ENCODE peak calls at places on chromosomes 12 and 14, in ten cellular contexts. U is right cardiac atrium; E is PC-9; K is spleen; N is RWPE1; B is pancreas; Y is psoas muscle; L is stomach; C is effector memory CD4-positive, alpha-beta T cell; J is heart right ventricle. W is an unnamed sample.
A peak's percentile ranks its signal among the peaks of the same experiment; 100 is the strongest.

GRCh38 chr14:83463500-83464098 is 1929.9 kb upstream of the SEL1L start:
- DNase-seq in U (peak; percentile 10), E (no peak), K (no peak), N (peak; percentile 9), B (peak; percentile 53), Y (no peak), L (peak; percentile 29), C (no peak), J (peak; percentile 37), W (peak; percentile 64)

GRCh38 chr12:73598626-73599025 is 939.0 kb upstream of the ATXN7L3B start:
- DNase-seq in U (no peak), E (peak; percentile 57), K (no peak), N (no peak), B (no peak), Y (no peak), L (no peak), C (no peak), J (no peak), W (peak; percentile 24)

GRCh38 chr14:104968153-104968527 is 10.0 kb downstream of the AHNAK2 start:
- DNase-seq in U (peak; percentile 88), E (no peak), K (peak; percentile 74), N (peak; percentile 68), B (peak; percentile 29), Y (peak; percentile 83), L (peak; percentile 45), C (no peak), J (peak; percentile 82), W (peak; percentile 64)

GRCh38 chr14:33932526-33933292 is 18.2 kb downstream of the EGLN3 start:
- DNase-seq in U (peak; percentile 38), E (no peak), K (no peak), N (no peak), B (no peak), Y (no peak), L (no peak), C (no peak), J (peak; percentile 23), W (peak; percentile 39)

GRCh38 chr14:43438056-43438455 is 1069.0 kb downstream of the FSCB start:
- DNase-seq in U (no peak), E (no peak), K (no peak), N (no peak), B (no peak), Y (no peak), L (no peak), C (no peak), J (no peak), W (no peak)

GRCh38 chr12:48336066-48336465 is 14.7 kb downstream of the ZNF641 start:
- DNase-seq in U (no peak), E (no peak), K (no peak), N (no peak), B (no peak), Y (no peak), L (no peak), C (no peak), J (no peak), W (no peak)

GRCh38 chr12:98543701-98544100 is 28.3 kb downstream of the TMPO start:
- DNase-seq in U (no peak), E (no peak), K (no peak), N (no peak), B (no peak), Y (no peak), L (no peak), C (no peak), J (no peak), W (no peak)

GRCh38 chr12:131986847-131987398 is 37.2 kb downstream of the EP400 start:
- DNase-seq in U (no peak), E (no peak), K (no peak), N (no peak), B (no peak), Y (no peak), L (no peak), C (no peak), J (no peak), W (no peak)

GRCh38 chr12:52506858-52507715 is 13.1 kb downstream of the KRT5 start:
- DNase-seq in U (no peak), E (peak; percentile 36), K (no peak), N (no peak), B (no peak), Y (no peak), L (no peak), C (no peak), J (no peak), W (peak; percentile 66)

GRCh38 chr14:21056520-21057163 is 980 bp upstream of the RNASE8 start:
- DNase-seq in U (no peak), E (no peak), K (no peak), N (no peak), B (no peak), Y (no peak), L (no peak), C (no peak), J (no peak), W (no peak)

GRCh38 chr14:102727336-102728095 is 49.7 kb upstream of the TRAF3 start:
- DNase-seq in U (no peak), E (no peak), K (no peak), N (no peak), B (no peak), Y (no peak), L (no peak), C (no peak), J (no peak), W (no peak)

GRCh38 chr12:131323879-131324278 is 370.2 kb downstream of the ADGRD1 start:
- DNase-seq in U (no peak), E (no peak), K (no peak), N (no peak), B (no peak), Y (no peak), L (no peak), C (no peak), J (no peak), W (no peak)

GRCh38 chr12:121468451-121468850 is 68.5 kb downstream of the RNF34 start:
- DNase-seq in U (no peak), E (no peak), K (no peak), N (no peak), B (no peak), Y (no peak), L (no peak), C (no peak), J (no peak), W (no peak)

GRCh38 chr14:82422186-82422585 is 888.5 kb upstream of the SEL1L start:
- DNase-seq in U (no peak), E (no peak), K (no peak), N (no peak), B (no peak), Y (no peak), L (no peak), C (no peak), J (no peak), W (no peak)

DNA sequence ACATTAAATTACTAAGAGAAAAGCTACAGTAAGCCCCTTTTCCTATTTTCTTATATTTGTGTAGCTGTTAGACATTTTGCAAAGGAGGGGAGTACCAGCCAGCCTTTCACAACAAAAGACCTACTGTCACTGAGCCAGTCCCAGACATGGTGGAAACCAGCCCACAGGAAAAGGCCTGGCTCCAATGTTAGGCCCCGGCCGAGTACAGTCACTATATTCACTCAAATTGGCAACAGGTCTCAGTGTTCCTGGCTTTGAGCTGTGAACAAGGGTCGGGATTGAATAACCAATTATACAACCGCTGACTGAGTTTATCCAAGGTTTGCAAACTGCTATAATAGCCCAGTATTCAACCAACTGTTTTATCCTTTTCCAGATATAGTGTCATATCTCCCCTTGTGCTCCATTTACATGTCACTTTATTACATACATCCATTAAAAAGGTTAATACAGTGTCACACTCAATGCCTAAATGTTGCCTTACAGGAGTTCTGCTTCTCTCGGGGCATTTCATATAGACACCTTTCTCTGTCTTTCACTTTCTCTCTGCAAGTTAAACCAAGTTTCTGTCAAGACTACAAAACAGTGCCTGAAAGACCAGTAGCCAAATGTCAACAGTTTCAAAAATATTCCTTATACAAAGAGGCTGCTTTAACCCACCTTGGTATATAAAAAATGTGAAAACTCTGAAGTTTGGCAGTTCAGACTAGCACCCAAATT is 178.1 kb downstream of the SOX5 start:
- DNase-seq in U (peak; percentile 75), E (no peak), K (no peak), N (no peak), B (no peak), Y (peak; percentile 63), L (no peak), C (no peak), J (peak; percentile 48), W (peak; percentile 21)
- H3K27ac ChIP-seq in U (no peak overlapping the region), E (no peak overlapping the region), K (no peak overlapping the region), N (no peak overlapping the region), B (no peak overlapping the region), Y (no peak overlapping the region), L (no peak overlapping the region), C (no peak overlapping the region), J (no peak overlapping the region), W (no peak overlapping the region)

GRCh38 chr14:94376976-94377865 is 11.2 kb downstream of the SERPINA1 start:
- DNase-seq in U (no peak), E (no peak), K (no peak), N (no peak), B (no peak), Y (no peak), L (no peak), C (no peak), J (no peak), W (no peak)

GRCh38 chr14:94379291-94380224 is 8.8 kb downstream of the SERPINA1 start:
- DNase-seq in U (no peak), E (no peak), K (no peak), N (no peak), B (no peak), Y (no peak), L (no peak), C (no peak), J (no peak), W (no peak)

GRCh38 chr14:94376108-94376975 is 12.1 kb downstream of the SERPINA1 start:
- DNase-seq in U (no peak), E (no peak), K (no peak), N (no peak), B (no peak), Y (no peak), L (no peak), C (no peak), J (no peak), W (no peak)

GRCh38 chr14:94378527-94379290 is 9.7 kb downstream of the SERPINA1 start:
- DNase-seq in U (no peak), E (no peak), K (no peak), N (no peak), B (no peak), Y (no peak), L (no peak), C (no peak), J (no peak), W (no peak)

GRCh38 chr14:94377866-94378470 is 10.4 kb downstream of the SERPINA1 start:
- DNase-seq in U (no peak), E (no peak), K (no peak), N (no peak), B (no peak), Y (no peak), L (no peak), C (no peak), J (no peak), W (no peak)
- H3K27ac ChIP-seq in U (no peak overlapping the region), E (no peak overlapping the region), K (no peak overlapping the region), N (no peak overlapping the region), B (no peak overlapping the region), Y (no peak overlapping the region), L (no peak overlapping the region), C (no peak overlapping the region), J (no peak overlapping the region), W (no peak overlapping the region)

GRCh38 chr12:34342048-34342447 is 319.8 kb downstream of the ALG10 start:
- DNase-seq in U (no peak), E (no peak), K (no peak), N (no peak), B (no peak), Y (no peak), L (no peak), C (no peak), J (no peak), W (no peak)
- H3K27ac ChIP-seq in U (no peak overlapping the region), E (no peak overlapping the region), K (no peak overlapping the region), N (no peak overlapping the region), B (no peak overlapping the region), Y (no peak overlapping the region), L (no peak overlapping the region), C (no peak overlapping the region), J (no peak overlapping the region), W (no peak overlapping the region)

GRCh38 chr14:54929556-54929955 is 26.9 kb upstream of the GCH1 start:
- DNase-seq in U (no peak), E (no peak), K (no peak), N (no peak), B (no peak), Y (no peak), L (no peak), C (no peak), J (no peak), W (no peak)
- H3K27ac ChIP-seq in U (no peak overlapping the region), E (no peak overlapping the region), K (no peak overlapping the region), N (no peak overlapping the region), B (no peak overlapping the region), Y (no peak overlapping the region), L (no peak overlapping the region), C (no peak overlapping the region), J (no peak overlapping the region), W (no peak overlapping the region)

W was measured in fibroblast of lung.